ENCODE peak calls at places on chromosomes 4 and X, in eight cellular contexts. A, I, C, Q, Z, K, E and B are unnamed samples.

GRCh38 chr4:115233600-115233999 is 120.2 kb upstream of the NDST4 start:
- DNase-seq in A (no peak), I (no peak), C (no peak), Q (no peak), Z (no peak), K (no peak), E (no peak), B (no peak)

GRCh38 chrX:84712621-84713020 is 210.4 kb upstream of the HDX start:
- DNase-seq in A (no peak), I (no peak), C (no peak), Q (no peak), Z (no peak), K (no peak), E (no peak), B (no peak)

GRCh38 chr4:155526452-155527169 is 140.0 kb upstream of the GUCY1A1 start:
- DNase-seq in A (no peak), I (no peak), C (no peak), Q (no peak), Z (no peak), K (no peak), E (no peak), B (no peak)

GRCh38 chr4:146450524-146450923 is 71.2 kb downstream of the SLC10A7 start:
- DNase-seq in A (no peak), I (no peak), C (no peak), Q (no peak), Z (peak; percentile 10), K (no peak), E (no peak), B (no peak)

GRCh38 chrX:153667931-153668396 is 5.6 kb downstream of the PNCK start:
- DNase-seq in A (peak; percentile 82), I (peak; percentile 40), C (peak; percentile 71), Q (peak; percentile 83), Z (peak; percentile 78), K (peak; percentile 94), E (peak; percentile 62), B (no peak)

GRCh38 chr4:336099-336892 is 1.3 kb upstream of the ZNF141 start:
- DNase-seq in A (peak; percentile 59), I (no peak), C (peak; percentile 4), Q (peak; percentile 63), Z (peak; percentile 1), K (peak; percentile 80), E (peak; percentile 0), B (no peak)

GRCh38 chr4:79915276-79915675 is 157.8 kb downstream of the ANTXR2 start:
- DNase-seq in A (no peak), I (no peak), C (no peak), Q (no peak), Z (no peak), K (no peak), E (no peak), B (no peak)

GRCh38 chr4:167111622-167112021 is 122.7 kb downstream of the SPOCK3 start:
- DNase-seq in A (no peak), I (no peak), C (no peak), Q (no peak), Z (no peak), K (no peak), E (no peak), B (no peak)

GRCh38 chr4:160835789-160836188 is 1328.0 kb downstream of the FSTL5 start:
- DNase-seq in A (no peak), I (no peak), C (no peak), Q (no peak), Z (no peak), K (peak; percentile 25), E (peak; percentile 3), B (no peak)